ENCODE peak calls at places on chromosomes 2 and 18, in five cellular contexts. H is progenitor cell of endocrine pancreas, U is CD14-positive monocyte, O is lower lobe of right lung, N is MM.1S. J is an unnamed sample.

GRCh38 chr2:142222715-142223114 is 91.9 kb upstream of the LRP1B start:
- DNase-seq in H (no peak), N (no peak), U (no peak), O (no peak), J (no peak)

GRCh38 chr18:48956378-48956777 is 5.6 kb upstream of the SMAD7 start:
- DNase-seq in N (no peak), H (no peak), O (no peak), U (no peak), J (no peak)

GRCh38 chr2:188132385-188132784 is 159.3 kb upstream of the GULP1 start:
- DNase-seq in U (no peak), H (no peak), N (no peak), O (no peak), J (no peak)

GRCh38 chr2:84429328-84429727 is 29.8 kb downstream of the SUCLG1 start:
- DNase-seq in N (no peak), H (no peak), O (no peak), U (no peak), J (no peak)

GRCh38 chr2:16302969-16303592 is 362.6 kb downstream of the CYRIA start:
- DNase-seq in U (no peak), H (no peak), O (no peak), N (peak), J (no peak)

GRCh38 chr2:54776494-54776893 is 53.0 kb downstream of the EML6 start:
- DNase-seq in H (no peak), N (no peak), U (no peak), O (no peak), J (no peak)

GRCh38 chr2:98902209-98903063 is 33.6 kb downstream of the CRACDL start:
- DNase-seq in N (no peak), O (no peak), U (peak), H (no peak), J (no peak)

GRCh38 chr2:100548771-100549170 is 14.0 kb upstream of the PDCL3 start:
- DNase-seq in U (no peak), O (no peak), H (no peak), N (no peak), J (no peak)

GRCh38 chr2:198374375-198375072 is 570.1 kb downstream of the PLCL1 start:
- DNase-seq in U (no peak), N (peak), H (peak), O (no peak), J (no peak)

GRCh38 chr2:99858951-99859596 is 283.3 kb downstream of the AFF3 start:
- DNase-seq in U (no peak), N (no peak), O (no peak), H (no peak), J (no peak)

GRCh38 chr2:240598311-240598911 is 11.9 kb downstream of the CAPN10 start:
- DNase-seq in O (peak), U (peak), H (no peak), N (no peak), J (peak)

GRCh38 chr2:126685629-126686028 is 29.7 kb downstream of the GYPC start:
- DNase-seq in N (no peak), H (no peak), U (no peak), O (no peak), J (no peak)

GRCh38 chr2:48954311-48954710 is 198.8 kb upstream of the LHCGR start:
- DNase-seq in H (no peak), U (no peak), O (no peak), N (no peak), J (no peak)

GRCh38 chr18:74213429-74213828 is 65.1 kb downstream of the TIMM21 start:
- DNase-seq in O (no peak), H (no peak), U (no peak), N (no peak), J (no peak)

GRCh38 chr18:70781860-70782453 is 493.1 kb downstream of the SOCS6 start:
- DNase-seq in O (no peak), H (peak), U (no peak), N (peak), J (no peak)
- TF ChIP-seq CTCF in O (peak), H (peak), U (peak), N (peak), J (peak)

GRCh38 chr2:176134978-176135575 is 5.6 kb downstream of the HOXD8 start:
- DNase-seq in N (no peak), H (no peak), U (no peak), O (no peak), J (no peak)
- TF ChIP-seq CTCF in N (no peak), H (no peak), U (no peak), O (no peak), J (peak)

GRCh38 chr2:136383161-136383560 is 265.2 kb upstream of the CXCR4 start:
- DNase-seq in U (no peak), H (no peak), N (peak), O (no peak), J (no peak)
- TF ChIP-seq CTCF in U (no peak), H (no peak), N (no peak), O (no peak), J (no peak)

GRCh38 chr2:219405451-219405850 is 12.7 kb upstream of the DES start:
- DNase-seq in H (no peak), N (no peak), O (no peak), U (no peak), J (peak)

GRCh38 chr2:219404291-219404910 is 13.8 kb upstream of the DES start:
- DNase-seq in O (no peak), H (no peak), U (no peak), N (no peak), J (no peak)

GRCh38 chr2:219405958-219406860 is 12.0 kb upstream of the DES start:
- DNase-seq in O (no peak), H (no peak), U (no peak), N (no peak), J (no peak)

GRCh38 chr2:219403861-219404260 is 14.3 kb upstream of the DES start:
- DNase-seq in N (no peak), H (no peak), O (no peak), U (no peak), J (no peak)

GRCh38 chr2:219404954-219405353 is 13.2 kb upstream of the DES start:
- DNase-seq in H (no peak), O (no peak), N (no peak), U (no peak), J (no peak)
- TF ChIP-seq CTCF in H (no peak), O (no peak), N (no peak), U (no peak), J (no peak)

GRCh38 chr2:28709101-28709500 is 42.5 kb upstream of the PPP1CB start:
- DNase-seq in O (peak), N (no peak), U (no peak), H (no peak), J (no peak)

GRCh38 chr2:28710545-28710944 is 41.1 kb upstream of the PPP1CB start:
- DNase-seq in N (no peak), H (no peak), O (no peak), U (no peak), J (no peak)

GRCh38 chr2:28716265-28716865 is 35.3 kb upstream of the PPP1CB start:
- DNase-seq in N (no peak), H (no peak), O (no peak), U (peak), J (no peak)

GRCh38 chr2:28717339-28717758 is 34.3 kb upstream of the PPP1CB start:
- DNase-seq in U (peak), H (no peak), N (no peak), O (peak), J (no peak)

GRCh38 chr2:28713582-28714292 is 37.9 kb upstream of the PPP1CB start:
- DNase-seq in O (no peak), H (no peak), U (peak), N (no peak), J (no peak)
- TF ChIP-seq CTCF in O (no peak), H (no peak), U (no peak), N (no peak), J (no peak)

DNA sequence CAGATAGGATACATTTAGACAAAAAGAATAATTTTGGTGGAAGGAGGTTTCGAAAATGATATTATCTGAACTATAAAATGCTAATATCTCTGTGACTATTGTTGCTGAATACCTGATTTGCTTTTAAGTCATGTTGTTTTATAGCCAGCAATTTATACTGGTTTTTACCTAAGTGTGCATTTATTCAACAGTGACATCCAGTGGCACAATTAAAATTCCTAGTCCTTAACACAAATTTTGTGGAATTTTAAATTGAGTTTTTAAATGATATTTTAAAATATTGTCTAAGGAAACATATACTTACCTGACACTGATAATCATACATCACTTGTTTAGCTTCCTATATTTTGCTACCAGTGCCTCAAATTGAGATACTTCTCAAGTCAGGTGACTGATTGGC is 144.8 kb downstream of the ARHGAP28 start:
- DNase-seq in H (no peak), O (no peak), N (no peak), U (no peak), J (no peak)
- TF ChIP-seq CTCF in H (no peak), O (no peak), N (no peak), U (no peak), J (peak)

GRCh38 chr2:180663016-180663471 is 317.4 kb upstream of the UBE2E3 start:
- DNase-seq in N (peak), H (no peak), O (no peak), U (no peak), J (no peak)

GRCh38 chr2:180660881-180661280 is 319.5 kb upstream of the UBE2E3 start:
- DNase-seq in H (no peak), O (no peak), N (no peak), U (no peak), J (no peak)

GRCh38 chr2:180660207-180660606 is 320.2 kb upstream of the UBE2E3 start:
- DNase-seq in H (no peak), U (no peak), O (no peak), N (no peak), J (no peak)

GRCh38 chr2:180662555-180662954 is 317.9 kb upstream of the UBE2E3 start:
- DNase-seq in O (no peak), N (no peak), H (no peak), U (no peak), J (no peak)

GRCh38 chr2:180664507-180664906 is 315.9 kb upstream of the UBE2E3 start:
- DNase-seq in N (no peak), U (no peak), H (no peak), O (no peak), J (no peak)
- TF ChIP-seq CTCF in N (no peak), U (no peak), H (no peak), O (no peak), J (no peak)

GRCh38 chr2:144452169-144453038 is 67.5 kb downstream of the ZEB2 start:
- DNase-seq in U (no peak), H (no peak), O (no peak), N (no peak), J (no peak)
- TF ChIP-seq CTCF in U (peak), H (peak), O (no peak), N (no peak), J (peak)

GRCh38 chr2:211159972-211160371 is 603.6 kb downstream of the CPS1 start:
- DNase-seq in U (no peak), H (no peak), O (no peak), N (no peak), J (no peak)
- TF ChIP-seq CTCF in U (no peak), H (no peak), O (no peak), N (no peak), J (no peak)

GRCh38 chr2:168179592-168179991 is 67.8 kb downstream of the STK39 start:
- DNase-seq in O (no peak), U (no peak), N (no peak), H (no peak), J (no peak)
- TF ChIP-seq CTCF in O (no peak), U (no peak), N (no peak), H (no peak), J (no peak)

J was measured in chondrocyte.